ENCODE peak calls at places on chromosome 20, in seven cellular contexts. O, F, C, D, K, Q and G are unnamed samples.

GRCh38 chr20:63679799-63680305 is 16.6 kb upstream of the TNFRSF6B start:
- DNase-seq in D (no peak), C (no peak), Q (no peak), O (no peak), F (no peak), K (no peak), G (no peak)

GRCh38 chr20:4038047-4038459 is 22.7 kb upstream of the RNF24 start:
- DNase-seq in D (peak; percentile 31), O (peak; percentile 72), Q (peak; percentile 87), K (peak; percentile 91), F (peak; percentile 88), C (peak; percentile 49), G (peak; percentile 87)

GRCh38 chr20:38057351-38057972 is 23.9 kb downstream of the RPRD1B start:
- DNase-seq in D (peak; percentile 85), Q (peak; percentile 52), C (peak; percentile 89), F (peak; percentile 88), O (peak; percentile 83), K (peak; percentile 88), G (peak; percentile 51)

GRCh38 chr20:61185841-61186601 is 66.0 kb upstream of the CDH4 start:
- DNase-seq in C (no peak), O (no peak), K (no peak), Q (no peak), F (peak; percentile 94), D (no peak), G (no peak)

GRCh38 chr20:31573555-31574295 is 31.4 kb upstream of the ID1 start:
- DNase-seq in D (no peak), Q (no peak), F (no peak), O (no peak), C (no peak), K (no peak), G (no peak)

GRCh38 chr20:31869942-31870702 is at the start of the genes DUSP15 and TTLL9:
- DNase-seq in D (no peak), C (peak; percentile 73), O (peak; percentile 31), F (peak; percentile 29), Q (no peak), K (no peak), G (no peak)

GRCh38 chr20:32674362-32674789 is 635 bp upstream of the C20orf203 start:
- DNase-seq in O (no peak), F (peak; percentile 73), K (peak; percentile 78), D (no peak), C (peak; percentile 79), Q (no peak), G (no peak)

GRCh38 chr20:23136893-23137745 is 51.0 kb upstream of the CD93 start:
- DNase-seq in C (no peak), Q (no peak), K (no peak), D (no peak), F (no peak), O (no peak), G (no peak)

GRCh38 chr20:17503501-17504325 is 27.5 kb downstream of the BFSP1 start:
- DNase-seq in Q (no peak), F (no peak), K (no peak), C (no peak), O (no peak), D (no peak), G (no peak)

GRCh38 chr20:12201289-12201991 is 283.7 kb downstream of the BTBD3 start:
- DNase-seq in D (no peak), K (no peak), O (peak; percentile 8), Q (no peak), C (no peak), F (peak; percentile 86), G (no peak)

GRCh38 chr20:18916886-18917785 is 103.6 kb downstream of the SCP2D1 start:
- DNase-seq in F (no peak), K (no peak), Q (peak; percentile 52), C (no peak), D (no peak), O (no peak), G (no peak)

GRCh38 chr20:44271915-44272663 is 25.0 kb downstream of the GDAP1L1 start:
- DNase-seq in Q (no peak), K (no peak), D (no peak), C (peak; percentile 77), F (no peak), O (no peak), G (no peak)

GRCh38 chr20:45987108-45987780 is 15.2 kb upstream of the ZNF335 start:
- DNase-seq in C (peak; percentile 92), D (peak; percentile 81), O (peak; percentile 43), Q (peak; percentile 57), K (peak; percentile 75), F (peak; percentile 78), G (peak; percentile 66)

GRCh38 chr20:53672484-53673129 is 79.0 kb upstream of the ZNF217 start:
- DNase-seq in K (no peak), C (no peak), D (no peak), F (peak; percentile 48), Q (no peak), O (no peak), G (no peak)

GRCh38 chr20:10185741-10186558 is 32.7 kb upstream of the SNAP25 start:
- DNase-seq in D (no peak), O (no peak), C (no peak), F (no peak), Q (no peak), K (no peak), G (no peak)

GRCh38 chr20:9930142-9930541 is 91.3 kb upstream of the PAK5 start:
- DNase-seq in F (no peak), K (no peak), C (no peak), O (no peak), D (no peak), Q (no peak), G (no peak)

GRCh38 chr20:43365691-43366090 is 92.0 kb upstream of the SRSF6 start:
- DNase-seq in C (no peak), O (no peak), D (no peak), F (no peak), K (no peak), Q (no peak), G (no peak)

GRCh38 chr20:62900692-62901584 is 25.4 kb downstream of the DIDO1 start:
- DNase-seq in K (peak; percentile 31), Q (no peak), C (peak; percentile 52), F (peak; percentile 47), O (no peak), D (no peak), G (no peak)

GRCh38 chr20:8722277-8722928 is 346.5 kb upstream of the PLCB4 start:
- DNase-seq in O (peak; percentile 43), C (peak; percentile 61), K (peak; percentile 72), D (peak; percentile 82), F (peak; percentile 82), Q (peak; percentile 27), G (peak; percentile 9)

GRCh38 chr20:34285450-34285849 is 17.7 kb downstream of the AHCY start:
- DNase-seq in K (no peak), D (no peak), C (no peak), F (no peak), O (no peak), Q (no peak), G (no peak)

GRCh38 chr20:61304750-61305149 is 52.7 kb downstream of the CDH4 start:
- DNase-seq in C (no peak), Q (no peak), D (no peak), O (no peak), F (no peak), K (no peak), G (no peak)